ENCODE peak calls at places on chromosomes 3 and 15, in nine cellular contexts. I is pancreas; Y is stimulated activated CD8-positive, alpha-beta memory T cell treated with anti-CD3 and anti-CD28 coated beads, Interleukin-15, amount 100 ng/mL, for 1 hour; W is activated CD8-positive, alpha-beta memory T cell treated with anti-CD3 and anti-CD28 coated beads for 48 hours; U is HTR-8/SVneo; E is substantia nigra; J is amniotic epithelial cell; O is activated CD4-positive, alpha-beta T cell treated with anti-CD3 and anti-CD28 coated beads for 48 hours; A is NCI-H1105 treated with DMSO at 0.1 percent for 48 hours. X is an unnamed sample.
A peak's percentile ranks its signal among the peaks of the same experiment; 100 is the strongest.

GRCh38 chr15:41001524-41001923 is 48.3 kb downstream of the CHAC1 start:
- DNase-seq in W (no peak), U (no peak), Y (no peak), A (no peak), E (no peak), J (no peak), I (no peak), O (no peak), X (no peak)

GRCh38 chr3:16304065-16305010 is 39.3 kb downstream of the OXNAD1 start:
- DNase-seq in U (no peak), O (no peak), Y (no peak), E (no peak), A (no peak), I (no peak), W (no peak), J (peak; percentile 57), X (no peak)

GRCh38 chr3:15523660-15524417 is 2.3 kb upstream of the COLQ start:
- DNase-seq in U (no peak), J (no peak), O (no peak), A (no peak), Y (no peak), E (no peak), W (no peak), I (no peak), X (no peak)

GRCh38 chr3:55471522-55472280 is 15.4 kb downstream of the WNT5A start:
- DNase-seq in U (no peak), Y (no peak), O (no peak), I (no peak), E (no peak), W (no peak), J (no peak), A (no peak), X (no peak)

GRCh38 chr3:171504376-171504775 is 44.2 kb upstream of the TNIK start:
- DNase-seq in I (no peak), J (peak; percentile 24), A (no peak), E (no peak), Y (no peak), O (no peak), W (no peak), U (no peak), X (no peak)

GRCh38 chr15:51647128-51647562 is 24.6 kb upstream of the DMXL2 start:
- DNase-seq in W (no peak), I (peak; percentile 11), Y (no peak), E (peak; percentile 9), U (no peak), A (peak; percentile 4), O (no peak), J (peak; percentile 83), X (peak; percentile 69)

GRCh38 chr3:62607287-62608029 is 234.1 kb upstream of the FEZF2 start:
- DNase-seq in A (no peak), O (no peak), I (no peak), W (no peak), U (peak; percentile 24), E (no peak), J (peak; percentile 47), Y (no peak), X (peak; percentile 66)

GRCh38 chr3:41907330-41908073 is 54.4 kb downstream of the ULK4 start:
- DNase-seq in A (no peak), E (no peak), U (no peak), O (no peak), W (no peak), I (no peak), Y (no peak), J (peak; percentile 45), X (peak; percentile 3)

GRCh38 chr3:115961390-115961789 is 338.1 kb downstream of the GAP43 start:
- DNase-seq in I (no peak), W (no peak), U (no peak), Y (no peak), A (no peak), E (no peak), O (no peak), J (no peak), X (no peak)

GRCh38 chr3:32089476-32089875 is 16.9 kb upstream of the GPD1L start:
- DNase-seq in I (no peak), E (no peak), U (no peak), O (no peak), W (no peak), Y (no peak), J (no peak), A (no peak), X (no peak)

GRCh38 chr15:91357527-91357926 is 257.5 kb downstream of the SV2B start:
- DNase-seq in E (no peak), O (no peak), A (no peak), I (no peak), U (no peak), Y (no peak), J (no peak), W (no peak), X (no peak)

GRCh38 chr3:23992051-23992628 is 47.1 kb downstream of the NR1D2 start:
- DNase-seq in E (no peak), J (peak; percentile 87), I (no peak), W (no peak), Y (no peak), A (peak; percentile 86), O (no peak), U (no peak), X (peak; percentile 16)

GRCh38 chr3:525415-525814 is 328.9 kb downstream of the CHL1 start:
- DNase-seq in A (no peak), I (no peak), E (no peak), U (no peak), O (no peak), J (no peak), Y (no peak), W (no peak), X (no peak)

X was measured in HFFc6.